ENCODE peak calls at places on chromosomes 6 and 20, in six cellular contexts. One of them, this sample, is unnamed.

GRCh38 chr20:34200020-34200419 is 41.2 kb upstream of the ASIP start:
- DNase-seq in CD4-positive, alpha-beta memory T cell: no peak
- DNase-seq in IMR-90: no peak
- DNase-seq in stomach: no peak
- DNase-seq in effector memory CD4-positive, alpha-beta T cell: no peak
- DNase-seq in heart left ventricle: no peak
- DNase-seq in this sample: no peak

GRCh38 chr6:57190140-57190539 is 18.0 kb downstream of the BAG2 start:
- DNase-seq in IMR-90: peak; percentile 47
- DNase-seq in CD4-positive, alpha-beta memory T cell: no peak
- DNase-seq in heart left ventricle: no peak
- DNase-seq in effector memory CD4-positive, alpha-beta T cell: no peak
- DNase-seq in stomach: no peak
- DNase-seq in this sample: no peak

GRCh38 chr20:51272392-51272791 is 249.5 kb upstream of the KCNG1 start:
- DNase-seq in effector memory CD4-positive, alpha-beta T cell: no peak
- DNase-seq in IMR-90: peak; percentile 73
- DNase-seq in stomach: no peak
- DNase-seq in CD4-positive, alpha-beta memory T cell: no peak
- DNase-seq in heart left ventricle: no peak
- DNase-seq in this sample: no peak

GRCh38 chr6:166626177-166627038 is 643 bp downstream of the RPS6KA2 start:
- DNase-seq in stomach: peak; percentile 48
- DNase-seq in heart left ventricle: no peak
- DNase-seq in CD4-positive, alpha-beta memory T cell: peak; percentile 29
- DNase-seq in effector memory CD4-positive, alpha-beta T cell: no peak
- DNase-seq in IMR-90: peak; percentile 49
- DNase-seq in this sample: no peak

GRCh38 chr6:31907158-31907813 is 5.4 kb upstream of the ZBTB12 start:
- DNase-seq in heart left ventricle: no peak
- DNase-seq in effector memory CD4-positive, alpha-beta T cell: no peak
- DNase-seq in stomach: no peak
- DNase-seq in CD4-positive, alpha-beta memory T cell: no peak
- DNase-seq in IMR-90: peak; percentile 85
- DNase-seq in this sample: no peak

GRCh38 chr20:25503946-25504345 is 81.4 kb downstream of the NINL start:
- DNase-seq in IMR-90: no peak
- DNase-seq in effector memory CD4-positive, alpha-beta T cell: no peak
- DNase-seq in CD4-positive, alpha-beta memory T cell: no peak
- DNase-seq in stomach: no peak
- DNase-seq in heart left ventricle: no peak
- DNase-seq in this sample: no peak

GRCh38 chr6:87082160-87082721 is 12.7 kb downstream of the CGA start:
- DNase-seq in IMR-90: no peak
- DNase-seq in effector memory CD4-positive, alpha-beta T cell: no peak
- DNase-seq in heart left ventricle: no peak
- DNase-seq in stomach: no peak
- DNase-seq in CD4-positive, alpha-beta memory T cell: no peak
- DNase-seq in this sample: no peak

GRCh38 chr20:31684153-31685003 is 38.3 kb downstream of the BCL2L1 start:
- DNase-seq in stomach: no peak
- DNase-seq in heart left ventricle: no peak
- DNase-seq in CD4-positive, alpha-beta memory T cell: peak; percentile 32
- DNase-seq in effector memory CD4-positive, alpha-beta T cell: no peak
- DNase-seq in IMR-90: no peak
- DNase-seq in this sample: no peak

GRCh38 chr6:158033751-158034702 is 52.4 kb downstream of the SYNJ2 start:
- DNase-seq in stomach: peak; percentile 77
- DNase-seq in heart left ventricle: no peak
- DNase-seq in effector memory CD4-positive, alpha-beta T cell: no peak
- DNase-seq in IMR-90: no peak
- DNase-seq in CD4-positive, alpha-beta memory T cell: no peak
- DNase-seq in this sample: peak; percentile 63

GRCh38 chr20:8385247-8385646 is 253.2 kb downstream of the PLCB1 start:
- DNase-seq in IMR-90: peak; percentile 65
- DNase-seq in CD4-positive, alpha-beta memory T cell: no peak
- DNase-seq in heart left ventricle: peak; percentile 34
- DNase-seq in effector memory CD4-positive, alpha-beta T cell: no peak
- DNase-seq in stomach: peak; percentile 31
- DNase-seq in this sample: peak; percentile 63

GRCh38 chr6:81834141-81834621 is 81.7 kb upstream of the TENT5A start:
- DNase-seq in IMR-90: peak; percentile 55
- DNase-seq in effector memory CD4-positive, alpha-beta T cell: no peak
- DNase-seq in CD4-positive, alpha-beta memory T cell: no peak
- DNase-seq in heart left ventricle: peak; percentile 89
- DNase-seq in stomach: peak; percentile 41
- DNase-seq in this sample: no peak

GRCh38 chr6:146420255-146420654 is 123.4 kb upstream of the RAB32 start:
- DNase-seq in CD4-positive, alpha-beta memory T cell: no peak
- DNase-seq in stomach: no peak
- DNase-seq in IMR-90: no peak
- DNase-seq in heart left ventricle: no peak
- DNase-seq in effector memory CD4-positive, alpha-beta T cell: no peak
- DNase-seq in this sample: no peak

GRCh38 chr20:58131581-58132142 is 96.8 kb downstream of the ANKRD60 start:
- DNase-seq in effector memory CD4-positive, alpha-beta T cell: no peak
- DNase-seq in CD4-positive, alpha-beta memory T cell: no peak
- DNase-seq in IMR-90: peak; percentile 1
- DNase-seq in stomach: no peak
- DNase-seq in heart left ventricle: no peak
- DNase-seq in this sample: peak; percentile 44

GRCh38 chr6:22975079-22975478 is 405.7 kb downstream of the HDGFL1 start:
- DNase-seq in CD4-positive, alpha-beta memory T cell: no peak
- DNase-seq in effector memory CD4-positive, alpha-beta T cell: no peak
- DNase-seq in heart left ventricle: no peak
- DNase-seq in IMR-90: no peak
- DNase-seq in stomach: no peak
- DNase-seq in this sample: no peak

GRCh38 chr6:35258336-35258735 is 1.2 kb upstream of the ZNF76 start:
- DNase-seq in stomach: no peak
- DNase-seq in CD4-positive, alpha-beta memory T cell: no peak
- DNase-seq in effector memory CD4-positive, alpha-beta T cell: no peak
- DNase-seq in IMR-90: no peak
- DNase-seq in heart left ventricle: no peak
- DNase-seq in this sample: no peak

GRCh38 chr6:84403545-84403944 is 176.1 kb upstream of the CEP162 start:
- DNase-seq in effector memory CD4-positive, alpha-beta T cell: no peak
- DNase-seq in heart left ventricle: no peak
- DNase-seq in stomach: no peak
- DNase-seq in IMR-90: no peak
- DNase-seq in CD4-positive, alpha-beta memory T cell: no peak
- DNase-seq in this sample: no peak

GRCh38 chr20:10610266-10610665 is 63.5 kb downstream of the JAG1 start:
- DNase-seq in IMR-90: no peak
- DNase-seq in CD4-positive, alpha-beta memory T cell: no peak
- DNase-seq in effector memory CD4-positive, alpha-beta T cell: no peak
- DNase-seq in heart left ventricle: peak; percentile 50
- DNase-seq in stomach: no peak
- DNase-seq in this sample: no peak

GRCh38 chr20:910840-911770 is 5.0 kb downstream of the ANGPT4 start:
- DNase-seq in stomach: no peak
- DNase-seq in IMR-90: peak; percentile 10
- DNase-seq in effector memory CD4-positive, alpha-beta T cell: no peak
- DNase-seq in CD4-positive, alpha-beta memory T cell: no peak
- DNase-seq in heart left ventricle: no peak
- DNase-seq in this sample: no peak

GRCh38 chr6:149032599-149033405 is 284.7 kb upstream of the TAB2 start:
- DNase-seq in CD4-positive, alpha-beta memory T cell: no peak
- DNase-seq in IMR-90: peak; percentile 84
- DNase-seq in heart left ventricle: no peak
- DNase-seq in effector memory CD4-positive, alpha-beta T cell: no peak
- DNase-seq in stomach: no peak
- DNase-seq in this sample: no peak

GRCh38 chr6:150308812-150309475 is 59.9 kb upstream of the IYD start:
- DNase-seq in stomach: no peak
- DNase-seq in effector memory CD4-positive, alpha-beta T cell: no peak
- DNase-seq in CD4-positive, alpha-beta memory T cell: no peak
- DNase-seq in IMR-90: no peak
- DNase-seq in heart left ventricle: no peak
- DNase-seq in this sample: no peak

GRCh38 chr6:89542856-89543254 is 95.7 kb downstream of the LYRM2 start:
- DNase-seq in CD4-positive, alpha-beta memory T cell: no peak
- DNase-seq in IMR-90: no peak
- DNase-seq in effector memory CD4-positive, alpha-beta T cell: no peak
- DNase-seq in heart left ventricle: no peak
- DNase-seq in stomach: no peak
- DNase-seq in this sample: no peak
- H3K4me3 ChIP-seq in CD4-positive, alpha-beta memory T cell: no peak overlapping the region
- H3K4me3 ChIP-seq in IMR-90: no peak overlapping the region
- H3K4me3 ChIP-seq in effector memory CD4-positive, alpha-beta T cell: no peak overlapping the region
- H3K4me3 ChIP-seq in heart left ventricle: no peak overlapping the region
- H3K4me3 ChIP-seq in stomach: no peak overlapping the region
- H3K4me3 ChIP-seq in this sample: no peak overlapping the region

GRCh38 chr6:118665011-118665410 is 13.6 kb upstream of the CEP85L start:
- DNase-seq in heart left ventricle: no peak
- DNase-seq in stomach: no peak
- DNase-seq in effector memory CD4-positive, alpha-beta T cell: no peak
- DNase-seq in IMR-90: no peak
- DNase-seq in CD4-positive, alpha-beta memory T cell: no peak
- DNase-seq in this sample: no peak
- H3K4me3 ChIP-seq in heart left ventricle: no peak overlapping the region
- H3K4me3 ChIP-seq in stomach: no peak overlapping the region
- H3K4me3 ChIP-seq in effector memory CD4-positive, alpha-beta T cell: peak overlapping the region; percentile 57
- H3K4me3 ChIP-seq in IMR-90: no peak overlapping the region
- H3K4me3 ChIP-seq in CD4-positive, alpha-beta memory T cell: peak overlapping the region; percentile 43
- H3K4me3 ChIP-seq in this sample: no peak overlapping the region

DNA sequence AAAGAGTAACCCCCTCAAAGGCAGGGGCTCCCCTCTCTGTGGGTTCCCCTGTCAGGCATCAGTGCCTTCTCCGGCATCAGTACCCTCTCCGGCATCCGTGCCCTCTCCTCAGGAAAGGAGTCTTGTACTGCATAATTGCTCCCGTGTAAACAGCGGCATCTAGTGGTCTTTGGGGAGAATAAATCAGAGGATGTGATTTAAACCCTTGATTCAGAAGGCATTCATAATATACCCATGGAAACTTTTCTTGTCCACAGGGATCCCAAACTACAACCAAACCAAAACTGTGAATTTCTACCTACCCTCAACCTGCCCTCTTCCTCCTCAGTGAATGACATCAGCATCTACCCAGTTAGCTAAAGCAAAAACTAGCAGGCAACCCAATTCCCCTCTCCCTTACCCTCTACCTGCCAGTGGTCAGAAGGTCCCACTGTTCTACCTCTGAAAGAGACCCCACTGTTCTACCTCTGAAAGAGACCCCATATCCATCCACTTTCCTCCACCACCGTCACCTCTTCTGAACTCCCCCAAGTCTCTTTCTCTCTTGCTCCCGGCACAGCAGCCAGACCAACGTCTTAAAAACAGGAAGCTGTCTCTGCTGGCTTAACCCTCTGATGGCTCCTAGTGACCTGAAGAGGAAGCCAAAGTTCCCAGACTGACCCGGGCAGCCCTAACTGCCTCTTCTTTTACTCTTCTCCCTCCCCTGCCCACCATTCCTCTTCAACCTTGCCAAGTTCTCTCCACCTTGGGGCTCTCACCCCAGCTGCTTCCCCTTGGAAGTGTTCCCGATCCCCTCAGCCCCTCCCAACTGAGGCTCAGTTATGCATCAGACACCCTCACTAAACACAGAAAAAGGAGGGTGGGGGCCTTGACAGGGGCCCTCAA is 27.2 kb downstream of the UBE2V1 start:
- DNase-seq in stomach: no peak
- DNase-seq in CD4-positive, alpha-beta memory T cell: peak; percentile 47
- DNase-seq in effector memory CD4-positive, alpha-beta T cell: peak; percentile 23
- DNase-seq in IMR-90: peak; percentile 73
- DNase-seq in heart left ventricle: no peak
- DNase-seq in this sample: no peak
- H3K4me3 ChIP-seq in stomach: peak overlapping the region; percentile 13
- H3K4me3 ChIP-seq in CD4-positive, alpha-beta memory T cell: peak overlapping the region; percentile 17
- H3K4me3 ChIP-seq in effector memory CD4-positive, alpha-beta T cell: peak overlapping the region; percentile 15
- H3K4me3 ChIP-seq in IMR-90: no peak overlapping the region
- H3K4me3 ChIP-seq in heart left ventricle: no peak overlapping the region
- H3K4me3 ChIP-seq in this sample: peak overlapping the region; percentile 20

DNA sequence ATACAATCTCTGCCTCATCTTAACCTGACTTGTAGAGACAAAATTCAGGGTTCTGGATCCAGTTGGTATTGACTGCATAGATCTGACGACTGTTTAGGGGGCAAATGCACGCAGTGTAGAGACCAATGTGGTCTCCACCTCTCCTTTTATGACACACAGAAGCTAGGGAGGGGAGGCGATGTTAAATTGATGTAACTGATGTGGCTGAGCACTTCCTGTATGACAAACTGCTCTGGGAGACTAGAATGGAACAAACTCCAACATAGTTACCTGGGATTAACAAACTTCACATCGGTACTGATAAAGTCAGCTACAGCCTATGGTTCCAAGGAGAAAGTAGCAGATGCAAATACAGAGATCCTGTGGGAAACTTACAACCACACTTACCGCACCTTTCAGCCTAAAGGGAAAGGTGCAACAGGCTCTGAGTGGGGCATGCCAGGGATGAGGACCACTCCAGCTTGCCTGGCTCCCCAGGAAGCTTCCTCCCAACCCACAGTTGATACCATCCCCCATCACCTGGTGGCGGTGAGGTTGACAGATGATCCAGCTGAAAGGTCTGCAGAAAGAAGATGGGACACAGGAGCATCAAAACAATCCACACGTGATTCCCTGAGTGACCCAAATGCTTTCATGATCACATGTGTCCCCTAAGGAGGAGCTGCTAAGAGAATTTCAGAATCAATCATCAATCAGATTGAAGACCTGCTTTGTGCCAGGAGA is 60.6 kb upstream of the MRPS10 start:
- DNase-seq in IMR-90: no peak
- DNase-seq in stomach: no peak
- DNase-seq in heart left ventricle: no peak
- DNase-seq in CD4-positive, alpha-beta memory T cell: peak; percentile 32
- DNase-seq in effector memory CD4-positive, alpha-beta T cell: no peak
- DNase-seq in this sample: no peak
- H3K4me3 ChIP-seq in IMR-90: no peak overlapping the region
- H3K4me3 ChIP-seq in stomach: no peak overlapping the region
- H3K4me3 ChIP-seq in heart left ventricle: no peak overlapping the region
- H3K4me3 ChIP-seq in CD4-positive, alpha-beta memory T cell: no peak overlapping the region
- H3K4me3 ChIP-seq in effector memory CD4-positive, alpha-beta T cell: no peak overlapping the region
- H3K4me3 ChIP-seq in this sample: no peak overlapping the region

GRCh38 chr6:16803294-16804006 is 42.2 kb upstream of the ATXN1 start:
- DNase-seq in effector memory CD4-positive, alpha-beta T cell: no peak
- DNase-seq in CD4-positive, alpha-beta memory T cell: no peak
- DNase-seq in stomach: no peak
- DNase-seq in heart left ventricle: peak; percentile 65
- DNase-seq in IMR-90: peak; percentile 82
- DNase-seq in this sample: peak; percentile 82
- H3K4me3 ChIP-seq in effector memory CD4-positive, alpha-beta T cell: no peak overlapping the region
- H3K4me3 ChIP-seq in CD4-positive, alpha-beta memory T cell: no peak overlapping the region
- H3K4me3 ChIP-seq in stomach: peak overlapping the region; percentile 32
- H3K4me3 ChIP-seq in heart left ventricle: no peak overlapping the region
- H3K4me3 ChIP-seq in IMR-90: no peak overlapping the region
- H3K4me3 ChIP-seq in this sample: peak overlapping the region; percentile 7

GRCh38 chr6:154632121-154632520 is 101.1 kb upstream of the SCAF8 start:
- DNase-seq in CD4-positive, alpha-beta memory T cell: no peak
- DNase-seq in IMR-90: no peak
- DNase-seq in heart left ventricle: no peak
- DNase-seq in effector memory CD4-positive, alpha-beta T cell: no peak
- DNase-seq in stomach: no peak
- DNase-seq in this sample: no peak
- H3K4me3 ChIP-seq in CD4-positive, alpha-beta memory T cell: no peak overlapping the region
- H3K4me3 ChIP-seq in IMR-90: no peak overlapping the region
- H3K4me3 ChIP-seq in heart left ventricle: no peak overlapping the region
- H3K4me3 ChIP-seq in effector memory CD4-positive, alpha-beta T cell: no peak overlapping the region
- H3K4me3 ChIP-seq in stomach: no peak overlapping the region
- H3K4me3 ChIP-seq in this sample: no peak overlapping the region

This sample was measured in sigmoid colon.